ENCODE peak calls at places on chromosomes 2 and 18, in four cellular contexts. R is nephron progenitor cell, V is mammary epithelial cell, Q is endodermal cell. K is an unnamed sample.

GRCh38 chr2:70767094-70767698 is 804 bp downstream of the ADD2 start:
- DNase-seq in R (peak), V (no peak), Q (peak), K (no peak)

GRCh38 chr2:6647028-6647427 is 218.7 kb downstream of the CMPK2 start:
- DNase-seq in R (no peak), V (no peak), Q (no peak), K (no peak)

GRCh38 chr2:198327526-198327925 is 523.1 kb downstream of the PLCL1 start:
- DNase-seq in R (no peak), V (no peak), Q (no peak), K (no peak)

GRCh38 chr2:240946046-240946445 is 39.9 kb downstream of the CROCC2 start:
- DNase-seq in R (no peak), V (no peak), Q (peak), K (no peak)

GRCh38 chr2:37641582-37642111 is 29.8 kb downstream of the CDC42EP3 start:
- DNase-seq in R (no peak), V (no peak), Q (no peak), K (no peak)

GRCh38 chr2:49938268-49938667 is 784.0 kb upstream of the FSHR start:
- DNase-seq in R (no peak), V (no peak), Q (no peak), K (no peak)

GRCh38 chr18:35193313-35193712 is 47.5 kb upstream of the ZNF397 start:
- DNase-seq in R (no peak), V (no peak), Q (no peak), K (no peak)

GRCh38 chr2:218011641-218012040 is 8.8 kb upstream of the TNS1 start:
- DNase-seq in R (no peak), V (no peak), Q (no peak), K (no peak)

GRCh38 chr2:28662468-28663095 is 89.0 kb upstream of the PPP1CB start:
- DNase-seq in R (peak), V (no peak), Q (no peak), K (no peak)

GRCh38 chr2:121804997-121805766 is 49.7 kb downstream of the TSN start:
- DNase-seq in R (no peak), V (no peak), Q (no peak), K (no peak)

GRCh38 chr2:144529841-144530240 is 9.9 kb upstream of the ZEB2 start:
- DNase-seq in R (no peak), V (no peak), Q (no peak), K (no peak)

GRCh38 chr2:227862741-227863588 is 8.5 kb upstream of the DAW1 start:
- DNase-seq in R (no peak), V (peak), Q (peak), K (no peak)

GRCh38 chr2:63425079-63425416 is 163.2 kb downstream of the WDPCP start:
- DNase-seq in R (no peak), V (no peak), Q (no peak), K (no peak)

GRCh38 chr2:63425606-63426005 is 162.7 kb downstream of the WDPCP start:
- DNase-seq in R (no peak), V (no peak), Q (no peak), K (no peak)

GRCh38 chr2:63424329-63425078 is 163.8 kb downstream of the WDPCP start:
- DNase-seq in R (no peak), V (peak), Q (peak), K (no peak)
- TF ChIP-seq CTCF in R (peak), V (peak), Q (peak), K (peak)

GRCh38 chr2:160254363-160254762 is 54.3 kb upstream of the ITGB6 start:
- DNase-seq in R (no peak), V (no peak), Q (no peak), K (no peak)

GRCh38 chr2:160253440-160254296 is 53.6 kb upstream of the ITGB6 start:
- DNase-seq in R (no peak), V (peak), Q (no peak), K (no peak)

GRCh38 chr2:160251566-160251965 is 51.5 kb upstream of the ITGB6 start:
- DNase-seq in R (no peak), V (no peak), Q (no peak), K (no peak)

GRCh38 chr2:160255401-160255800 is 55.3 kb upstream of the ITGB6 start:
- DNase-seq in R (no peak), V (no peak), Q (no peak), K (no peak)

GRCh38 chr2:160252278-160252887 is 52.3 kb upstream of the ITGB6 start:
- DNase-seq in R (no peak), V (no peak), Q (no peak), K (no peak)
- TF ChIP-seq CTCF in R (peak), V (peak), Q (peak), K (peak)

GRCh38 chr18:7923105-7923504 is 356.0 kb downstream of the PTPRM start:
- DNase-seq in R (no peak), V (peak), Q (peak), K (no peak)

GRCh38 chr18:7927119-7927518 is 360.0 kb downstream of the PTPRM start:
- DNase-seq in R (no peak), V (no peak), Q (no peak), K (no peak)

GRCh38 chr18:7921938-7922587 is 354.9 kb downstream of the PTPRM start:
- DNase-seq in R (no peak), V (peak), Q (no peak), K (no peak)

GRCh38 chr18:7924616-7925015 is 357.5 kb downstream of the PTPRM start:
- DNase-seq in R (no peak), V (no peak), Q (no peak), K (no peak)

GRCh38 chr18:7926526-7926925 is 359.4 kb downstream of the PTPRM start:
- DNase-seq in R (peak), V (no peak), Q (peak), K (no peak)
- TF ChIP-seq CTCF in R (peak), V (no peak), Q (peak), K (peak)

GRCh38 chr18:44679056-44679911 is 1.4 kb upstream of the SETBP1 start:
- DNase-seq in R (peak), V (peak), Q (peak), K (peak)
- TF ChIP-seq CTCF in R (peak), V (peak), Q (peak), K (peak)

GRCh38 chr2:236621786-236622185 is 52.2 kb downstream of the ACKR3 start:
- DNase-seq in R (no peak), V (no peak), Q (peak), K (peak)
- TF ChIP-seq CTCF in R (no peak), V (no peak), Q (peak), K (no peak)

GRCh38 chr2:224561234-224562005 is 23.7 kb downstream of the CUL3 start:
- DNase-seq in R (no peak), V (no peak), Q (no peak), K (no peak)

GRCh38 chr2:224563537-224563936 is 21.6 kb downstream of the CUL3 start:
- DNase-seq in R (no peak), V (no peak), Q (no peak), K (no peak)

GRCh38 chr2:224560549-224560948 is 24.6 kb downstream of the CUL3 start:
- DNase-seq in R (no peak), V (no peak), Q (no peak), K (no peak)

GRCh38 chr2:224565452-224566035 is 19.6 kb downstream of the CUL3 start:
- DNase-seq in R (no peak), V (no peak), Q (no peak), K (no peak)

DNA sequence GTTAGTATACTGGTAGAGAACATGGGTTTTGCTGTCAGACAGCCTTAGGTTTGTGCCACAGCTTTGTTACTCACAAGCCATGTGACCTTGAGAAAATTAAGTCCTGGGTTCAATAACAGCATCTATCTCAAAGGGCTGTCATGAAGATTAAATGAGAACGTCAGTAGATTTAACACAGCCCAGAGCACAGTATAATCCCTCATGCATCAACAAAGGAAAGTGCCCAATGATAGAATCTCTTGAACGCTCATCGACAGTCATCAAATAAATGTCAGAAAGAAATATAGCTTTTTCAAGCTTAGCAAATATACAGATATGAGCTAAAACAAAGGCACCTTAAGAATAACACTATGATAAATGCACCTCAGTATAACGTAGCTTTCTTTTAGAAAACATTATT is 22.3 kb downstream of the CUL3 start:
- DNase-seq in R (no peak), V (no peak), Q (no peak), K (no peak)
- TF ChIP-seq CTCF in R (no peak), V (no peak), Q (no peak), K (no peak)

GRCh38 chr2:21372654-21373053 is 248.9 kb downstream of the TDRD15 start:
- DNase-seq in R (no peak), V (peak), Q (peak), K (no peak)
- TF ChIP-seq CTCF in R (peak), V (peak), Q (peak), K (peak)

K was measured in upper lobe of right lung.